ENCODE peak calls at places on chromosomes 2 and 18, in six cellular contexts. I, S, U, T, M and F are unnamed samples.

GRCh38 chr18:72697706-72698105 is 153.6 kb upstream of the CBLN2 start:
- DNase-seq in T (no peak), I (no peak), M (no peak), U (no peak), S (no peak), F (no peak)

GRCh38 chr2:140117371-140117770 is 1337.2 kb upstream of the NXPH2 start:
- DNase-seq in M (no peak), U (no peak), I (no peak), T (no peak), S (no peak), F (no peak)

GRCh38 chr2:16281451-16282330 is 341.3 kb downstream of the MYCN start:
- DNase-seq in I (no peak), T (no peak), M (peak), S (no peak), U (no peak), F (no peak)

GRCh38 chr2:24086241-24086640 is 1.6 kb upstream of the TP53I3 start:
- DNase-seq in S (no peak), U (no peak), T (no peak), M (no peak), I (no peak), F (no peak)

GRCh38 chr2:44055664-44056063 is 59.9 kb upstream of the LRPPRC start:
- DNase-seq in S (no peak), I (no peak), M (no peak), T (no peak), U (no peak), F (no peak)

GRCh38 chr2:239222346-239223028 is 178.3 kb downstream of the HDAC4 start:
- DNase-seq in T (peak), S (no peak), U (peak), I (no peak), M (no peak), F (peak)

GRCh38 chr2:52260904-52261303 is 1229.0 kb upstream of the NRXN1 start:
- DNase-seq in U (peak), I (peak), S (no peak), T (peak), M (peak), F (peak)

GRCh38 chr2:127857494-127857818 is 499 bp downstream of the POLR2D start:
- DNase-seq in M (no peak), U (no peak), I (no peak), S (no peak), T (no peak), F (no peak)

GRCh38 chr2:84527137-84528129 is 11.1 kb downstream of the DNAH6 start:
- DNase-seq in M (no peak), U (no peak), S (no peak), T (no peak), I (peak), F (no peak)

GRCh38 chr18:23209031-23209430 is 73.7 kb downstream of the CABLES1 start:
- DNase-seq in I (peak), M (no peak), S (no peak), T (peak), U (no peak), F (no peak)

GRCh38 chr2:54845514-54845913 is 122.1 kb downstream of the EML6 start:
- DNase-seq in U (no peak), M (peak), T (peak), S (no peak), I (peak), F (peak)

GRCh38 chr18:24659837-24660720 is 199.6 kb downstream of the HRH4 start:
- DNase-seq in I (no peak), U (no peak), S (no peak), M (no peak), T (peak), F (no peak)

GRCh38 chr2:10500601-10501361 is 52.7 kb upstream of the ODC1 start:
- DNase-seq in S (no peak), T (no peak), M (no peak), U (no peak), I (peak), F (no peak)

GRCh38 chr2:182716665-182716990 is 571 bp downstream of the DNAJC10 start:
- DNase-seq in I (no peak), S (no peak), U (no peak), M (peak), T (no peak), F (no peak)

GRCh38 chr2:111201214-111201613 is 80.5 kb downstream of the BCL2L11 start:
- DNase-seq in I (no peak), T (no peak), M (no peak), U (no peak), S (no peak), F (no peak)

GRCh38 chr2:85804583-85804982 is 50.8 kb downstream of the ATOH8 start:
- DNase-seq in S (no peak), U (no peak), T (peak), I (no peak), M (no peak), F (no peak)

GRCh38 chr18:44761812-44762211 is 81.1 kb downstream of the SETBP1 start:
- DNase-seq in T (no peak), M (no peak), S (no peak), I (no peak), U (no peak), F (no peak)

GRCh38 chr2:220228310-220229006 is 601.0 kb downstream of the SLC4A3 start:
- DNase-seq in S (peak), T (peak), I (peak), U (peak), M (peak), F (peak)

GRCh38 chr2:74841663-74842062 is 7.7 kb downstream of the HK2 start:
- DNase-seq in T (no peak), U (no peak), M (no peak), S (no peak), I (no peak), F (no peak)

GRCh38 chr2:74845217-74845751 is 11.4 kb downstream of the HK2 start:
- DNase-seq in S (peak), I (peak), U (peak), M (peak), T (peak), F (peak)

GRCh38 chr2:74844752-74845151 is 10.8 kb downstream of the HK2 start:
- DNase-seq in U (no peak), T (no peak), I (no peak), M (no peak), S (no peak), F (no peak)

GRCh38 chr2:74845991-74846390 is 12.1 kb downstream of the HK2 start:
- DNase-seq in M (no peak), T (peak), I (peak), U (no peak), S (no peak), F (no peak)

GRCh38 chr2:74843371-74844298 is 9.7 kb downstream of the HK2 start:
- DNase-seq in S (no peak), I (peak), U (no peak), M (peak), T (peak), F (peak)
- H3K4me3 ChIP-seq in S (no peak), I (no peak), U (peak), M (no peak), T (no peak), F (no peak)

GRCh38 chr2:170679607-170680079 is 35.5 kb upstream of the SP5 start:
- DNase-seq in S (no peak), I (no peak), U (no peak), T (no peak), M (no peak), F (no peak)
- H3K4me3 ChIP-seq in S (no peak), I (no peak), U (no peak), T (no peak), M (no peak), F (no peak)

DNA sequence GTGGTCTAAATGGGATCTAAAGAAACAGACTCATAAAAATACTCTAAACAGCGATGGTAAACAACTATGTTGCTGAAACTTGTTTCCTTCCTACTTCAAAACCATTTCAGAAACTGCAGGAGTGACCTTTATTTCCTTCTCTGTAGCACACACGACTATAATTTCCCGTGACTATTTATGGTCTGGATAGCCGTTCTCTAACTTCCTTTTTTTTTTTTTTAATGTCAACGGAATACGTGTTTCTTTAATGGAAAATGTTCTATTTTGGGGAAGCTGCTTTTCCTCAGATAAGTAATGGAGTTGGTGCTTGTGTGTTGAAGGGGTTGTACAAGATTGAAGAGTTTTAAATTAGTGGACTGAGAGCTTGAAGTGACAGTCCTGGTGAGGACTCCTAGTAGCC is 224.1 kb downstream of the PHLPP1 start:
- DNase-seq in U (no peak), T (no peak), M (no peak), I (no peak), S (no peak), F (no peak)
- H3K4me3 ChIP-seq in U (no peak), T (no peak), M (no peak), I (no peak), S (no peak), F (no peak)

GRCh38 chr18:12372406-12372805 is 4.6 kb downstream of the AFG3L2 start:
- DNase-seq in T (no peak), U (no peak), M (no peak), S (no peak), I (no peak), F (no peak)
- H3K4me3 ChIP-seq in T (no peak), U (no peak), M (no peak), S (no peak), I (no peak), F (no peak)

GRCh38 chr2:176172007-176172747 is 15.1 kb downstream of the HOXD3 start:
- DNase-seq in U (no peak), S (no peak), T (no peak), I (no peak), M (no peak), F (no peak)
- H3K4me3 ChIP-seq in U (no peak), S (no peak), T (no peak), I (peak), M (no peak), F (no peak)

GRCh38 chr2:65027611-65028244 is 28.5 kb upstream of the CEP68 start:
- DNase-seq in M (no peak), T (no peak), U (no peak), I (no peak), S (no peak), F (no peak)
- H3K4me3 ChIP-seq in M (no peak), T (no peak), U (no peak), I (no peak), S (no peak), F (no peak)

DNA sequence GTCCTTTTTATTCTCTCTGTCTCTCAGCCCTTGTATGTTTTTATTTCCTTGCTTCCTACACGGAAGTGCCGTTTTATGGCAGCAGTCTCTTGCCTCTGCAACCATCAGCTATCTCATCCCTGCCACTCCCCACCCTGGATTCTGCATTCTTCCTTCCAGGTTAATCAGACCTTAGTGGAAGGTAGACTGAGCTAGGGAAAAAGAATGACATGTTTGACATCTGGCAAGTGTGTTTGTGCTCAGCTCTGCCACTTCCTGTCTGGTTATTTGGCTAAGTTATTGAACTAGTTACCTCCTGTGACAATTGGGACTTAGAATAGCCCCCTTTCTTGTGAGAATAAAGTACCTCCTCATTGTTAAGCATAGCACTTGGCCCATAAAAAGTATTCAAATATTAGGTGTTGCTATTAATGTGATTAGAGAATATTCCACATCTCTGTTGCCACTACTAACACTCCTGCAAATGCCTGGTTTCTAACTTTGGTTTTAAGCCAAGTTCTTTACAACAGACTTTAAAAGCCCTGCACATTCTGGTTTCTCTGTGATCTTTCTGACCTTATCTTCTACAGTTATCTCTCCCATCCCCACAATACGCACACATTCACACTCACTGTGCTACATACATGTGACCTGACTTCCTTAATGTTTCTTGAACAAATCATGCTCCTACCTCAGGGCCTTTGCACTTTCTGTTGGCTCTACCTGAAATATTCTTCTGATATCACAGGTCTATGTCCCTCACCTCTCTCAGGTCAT is 10.8 kb upstream of the MAPRE2 start:
- DNase-seq in M (no peak), U (no peak), S (no peak), I (no peak), T (no peak), F (no peak)
- H3K4me3 ChIP-seq in M (no peak), U (no peak), S (no peak), I (no peak), T (no peak), F (no peak)

GRCh38 chr2:6067806-6068205 is 375.6 kb downstream of the SOX11 start:
- DNase-seq in I (no peak), S (no peak), U (no peak), T (no peak), M (no peak), F (no peak)

GRCh38 chr2:6071536-6071935 is 379.4 kb downstream of the SOX11 start:
- DNase-seq in U (no peak), I (no peak), M (no peak), T (no peak), S (no peak), F (no peak)

GRCh38 chr2:6068441-6068935 is 376.3 kb downstream of the SOX11 start:
- DNase-seq in S (no peak), U (no peak), T (no peak), I (no peak), M (no peak), F (no peak)

GRCh38 chr2:6067089-6067488 is 374.9 kb downstream of the SOX11 start:
- DNase-seq in U (no peak), T (no peak), M (no peak), I (no peak), S (no peak), F (no peak)

GRCh38 chr2:6069354-6069753 is 377.2 kb downstream of the SOX11 start:
- DNase-seq in U (no peak), M (peak), I (peak), S (no peak), T (no peak), F (no peak)
- H3K4me3 ChIP-seq in U (no peak), M (no peak), I (no peak), S (no peak), T (no peak), F (no peak)

GRCh38 chr2:190678444-190679162 is 29.7 kb downstream of the NAB1 start:
- DNase-seq in T (no peak), M (no peak), U (no peak), I (peak), S (no peak), F (no peak)
- H3K4me3 ChIP-seq in T (no peak), M (no peak), U (no peak), I (peak), S (no peak), F (no peak)

DNA sequence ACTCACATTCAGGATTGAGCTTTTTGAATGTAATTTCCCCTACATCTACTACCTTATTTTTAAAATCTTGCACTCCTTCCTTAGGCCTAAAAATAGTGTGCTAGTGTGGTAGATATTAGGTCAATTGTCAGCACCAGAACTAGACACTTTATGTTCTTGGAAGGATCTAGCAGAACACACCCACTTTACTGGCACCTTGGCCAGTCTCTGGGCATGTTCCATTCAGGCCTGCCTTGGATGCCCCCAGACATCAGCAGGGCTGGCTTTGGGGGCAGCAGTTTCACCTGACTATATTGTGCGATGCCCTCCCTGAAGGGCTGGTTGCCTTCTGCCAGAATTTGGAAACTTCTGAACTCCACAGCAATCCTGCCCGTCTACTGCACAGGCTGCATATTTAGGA is 15.3 kb upstream of the NFE2L2 start:
- DNase-seq in T (no peak), I (no peak), S (no peak), U (no peak), M (no peak), F (no peak)
- H3K4me3 ChIP-seq in T (no peak), I (no peak), S (no peak), U (no peak), M (no peak), F (no peak)